ENCODE peak calls at places on chromosomes 5 and 9, in five cellular contexts. Y, O, F, V and E are unnamed samples.

GRCh38 chr9:134136117-134136996 is 475 bp downstream of the WDR5 start:
- DNase-seq in O (no peak), F (peak), Y (peak), V (peak), E (peak)

GRCh38 chr9:35257986-35258664 is 96.3 kb downstream of the UNC13B start:
- DNase-seq in O (no peak), Y (no peak), V (no peak), F (no peak), E (no peak)

GRCh38 chr5:154078305-154078704 is 39.5 kb downstream of the MFAP3 start:
- DNase-seq in V (no peak), F (no peak), O (no peak), Y (no peak), E (no peak)

GRCh38 chr5:74094096-74094778 is 468.2 kb downstream of the ARHGEF28 start:
- DNase-seq in O (no peak), Y (no peak), F (no peak), V (no peak), E (no peak)

GRCh38 chr5:79774171-79774854 is 84.7 kb downstream of the CMYA5 start:
- DNase-seq in Y (no peak), F (no peak), O (no peak), V (no peak), E (no peak)

GRCh38 chr9:97640290-97640689 is 6.7 kb downstream of the NCBP1 start:
- DNase-seq in V (no peak), O (no peak), Y (no peak), F (no peak), E (no peak)

GRCh38 chr5:83118471-83118870 is 41.1 kb downstream of the XRCC4 start:
- DNase-seq in V (no peak), F (no peak), Y (no peak), O (no peak), E (no peak)

GRCh38 chr9:79165006-79165405 is 406.8 kb upstream of the TLE4 start:
- DNase-seq in Y (no peak), V (no peak), F (no peak), O (no peak), E (no peak)

GRCh38 chr5:178367351-178368120 is 134.9 kb upstream of the PHYKPL start:
- DNase-seq in F (no peak), O (no peak), Y (peak), V (no peak), E (no peak)

GRCh38 chr9:22529426-22530199 is 83.0 kb downstream of the DMRTA1 start:
- DNase-seq in Y (no peak), O (no peak), F (no peak), V (no peak), E (no peak)

GRCh38 chr5:16931334-16932110 is 4.6 kb downstream of the MYO10 start:
- DNase-seq in Y (no peak), F (no peak), O (no peak), V (no peak), E (no peak)

GRCh38 chr5:93736284-93736683 is 5.1 kb downstream of the POU5F2 start:
- DNase-seq in Y (no peak), V (no peak), O (no peak), F (no peak), E (no peak)

GRCh38 chr5:141915881-141916336 is 7.8 kb upstream of the DELE1 start:
- DNase-seq in Y (no peak), V (no peak), F (no peak), O (peak), E (no peak)

GRCh38 chr5:30808996-30809395 is 384.5 kb upstream of the CDH6 start:
- DNase-seq in V (no peak), O (no peak), Y (no peak), F (no peak), E (no peak)

GRCh38 chr5:109455598-109456096 is 45.9 kb upstream of the PJA2 start:
- DNase-seq in F (no peak), V (no peak), O (no peak), Y (no peak), E (no peak)

GRCh38 chr9:19049872-19050636 is 827 bp downstream of the RRAGA start:
- DNase-seq in F (peak), O (no peak), V (no peak), Y (no peak), E (no peak)

GRCh38 chr9:15401266-15401665 is 21.4 kb upstream of the SNAPC3 start:
- DNase-seq in O (no peak), F (no peak), Y (no peak), V (no peak), E (no peak)

GRCh38 chr5:64759960-64760695 is 8.4 kb downstream of the SREK1IP1 start:
- DNase-seq in O (no peak), V (no peak), Y (no peak), F (no peak), E (no peak)

GRCh38 chr5:126694403-126694802 is 82.5 kb upstream of the LMNB1 start:
- DNase-seq in O (no peak), Y (no peak), V (no peak), F (no peak), E (no peak)

GRCh38 chr9:95505676-95506437 is 10.9 kb downstream of the PTCH1 start:
- DNase-seq in Y (peak), O (peak), F (no peak), V (no peak), E (peak)

GRCh38 chr9:84874583-84874982 is 205.1 kb downstream of the NTRK2 start:
- DNase-seq in F (no peak), Y (no peak), V (no peak), O (no peak), E (no peak)

GRCh38 chr5:16156152-16156551 is 23.4 kb downstream of the MARCHF11 start:
- DNase-seq in Y (no peak), O (no peak), F (no peak), V (no peak), E (no peak)

GRCh38 chr9:115349542-115349941 is 231.6 kb upstream of the TNC start:
- DNase-seq in F (no peak), O (no peak), Y (no peak), V (no peak), E (no peak)

GRCh38 chr5:145752947-145753346 is 82.2 kb downstream of the PRELID2 start:
- DNase-seq in F (no peak), O (no peak), V (no peak), Y (no peak), E (no peak)

GRCh38 chr9:4904322-4905134 is 80.5 kb upstream of the JAK2 start:
- DNase-seq in O (no peak), F (no peak), V (no peak), Y (no peak), E (no peak)

GRCh38 chr5:111432828-111433536 is 79.4 kb downstream of the STARD4 start:
- DNase-seq in V (no peak), Y (no peak), O (no peak), F (no peak), E (no peak)

GRCh38 chr9:70085241-70085640 is 41.6 kb downstream of the MAMDC2 start:
- DNase-seq in V (no peak), O (no peak), F (no peak), Y (no peak), E (no peak)

GRCh38 chr9:7974335-7975005 is 174.9 kb upstream of the DMAC1 start:
- DNase-seq in O (no peak), Y (no peak), F (peak), V (no peak), E (no peak)

GRCh38 chr5:57711946-57712345 is 229.3 kb upstream of the ACTBL2 start:
- DNase-seq in O (no peak), V (no peak), F (no peak), Y (no peak), E (no peak)

GRCh38 chr5:157977957-157978505 is 119.1 kb upstream of the CLINT1 start:
- DNase-seq in V (no peak), F (no peak), O (peak), Y (no peak), E (no peak)

GRCh38 chr9:128911529-128912035 is 9.2 kb upstream of the PHYHD1 start:
- DNase-seq in V (no peak), F (no peak), O (peak), Y (peak), E (no peak)

GRCh38 chr9:136550439-136551085 is 4.7 kb upstream of the NOTCH1 start:
- DNase-seq in O (no peak), F (no peak), V (no peak), Y (no peak), E (no peak)

GRCh38 chr5:31854181-31854624 is 215.3 kb downstream of the PDZD2 start:
- DNase-seq in V (no peak), F (no peak), O (peak), Y (no peak), E (peak)

GRCh38 chr5:138953370-138954256 is 78.5 kb upstream of the LRRTM2 start:
- DNase-seq in O (peak), Y (peak), V (no peak), F (peak), E (peak)

GRCh38 chr5:139709587-139710369 is 61.6 kb downstream of the CXXC5 start:
- DNase-seq in F (no peak), V (no peak), Y (no peak), O (peak), E (peak)

GRCh38 chr9:36486454-36486932 is 86.2 kb upstream of the MELK start:
- DNase-seq in Y (no peak), F (no peak), V (no peak), O (no peak), E (no peak)

GRCh38 chr5:5688925-5689310 is 266.4 kb downstream of the ICE1 start:
- DNase-seq in O (no peak), V (no peak), F (no peak), Y (no peak), E (no peak)

GRCh38 chr9:84669008-84669292 is 579 bp upstream of the NTRK2 start:
- DNase-seq in O (no peak), Y (no peak), F (no peak), V (no peak), E (no peak)

GRCh38 chr9:124009835-124010226 is 1.7 kb upstream of the LHX2 start:
- DNase-seq in V (no peak), Y (no peak), F (no peak), O (no peak), E (no peak)

GRCh38 chr5:94175912-94176311 is 434.5 kb upstream of the POU5F2 start:
- DNase-seq in F (no peak), O (no peak), Y (no peak), V (no peak), E (no peak)

DNA sequence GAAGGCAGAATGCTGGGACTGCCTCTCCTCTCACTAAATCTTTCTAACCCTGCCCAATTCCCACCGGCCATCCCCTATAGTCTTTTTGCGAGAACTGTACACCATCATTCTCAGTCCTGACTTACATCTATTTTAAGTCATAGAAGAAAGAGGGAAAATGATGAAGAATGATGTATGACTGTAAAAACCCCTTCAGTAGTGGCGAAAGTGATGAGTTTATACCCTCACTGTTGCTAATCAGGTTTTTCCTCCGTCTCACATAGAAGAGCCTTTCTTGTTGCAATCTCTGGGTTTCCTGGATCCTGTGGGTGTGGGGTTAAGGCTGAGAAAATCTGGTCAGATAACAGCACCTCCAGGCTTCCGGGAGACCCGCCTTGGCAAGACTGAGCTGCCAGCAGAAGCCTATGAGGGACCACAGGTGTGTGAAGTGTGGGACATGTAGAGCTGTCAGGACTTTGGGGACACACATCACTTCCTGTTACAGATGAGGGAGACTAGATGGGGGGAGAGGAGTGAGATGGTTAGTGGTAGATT is 147.1 kb upstream of the SLC12A2 start:
- DNase-seq in F (no peak), V (no peak), O (no peak), Y (no peak), E (no peak)
- H3K27ac ChIP-seq in F (no peak), V (no peak), O (no peak), Y (no peak), E (no peak)

GRCh38 chr9:92404437-92404836 is at the start of gene OGN:
- DNase-seq in F (peak), V (no peak), Y (no peak), O (no peak), E (no peak)
- H3K27ac ChIP-seq in F (peak), V (no peak), Y (no peak), O (peak), E (no peak)

GRCh38 chr9:33013962-33014664 is 11.0 kb upstream of the DNAJA1 start:
- DNase-seq in V (no peak), O (no peak), F (no peak), Y (no peak), E (no peak)
- H3K27ac ChIP-seq in V (no peak), O (no peak), F (no peak), Y (no peak), E (no peak)

DNA sequence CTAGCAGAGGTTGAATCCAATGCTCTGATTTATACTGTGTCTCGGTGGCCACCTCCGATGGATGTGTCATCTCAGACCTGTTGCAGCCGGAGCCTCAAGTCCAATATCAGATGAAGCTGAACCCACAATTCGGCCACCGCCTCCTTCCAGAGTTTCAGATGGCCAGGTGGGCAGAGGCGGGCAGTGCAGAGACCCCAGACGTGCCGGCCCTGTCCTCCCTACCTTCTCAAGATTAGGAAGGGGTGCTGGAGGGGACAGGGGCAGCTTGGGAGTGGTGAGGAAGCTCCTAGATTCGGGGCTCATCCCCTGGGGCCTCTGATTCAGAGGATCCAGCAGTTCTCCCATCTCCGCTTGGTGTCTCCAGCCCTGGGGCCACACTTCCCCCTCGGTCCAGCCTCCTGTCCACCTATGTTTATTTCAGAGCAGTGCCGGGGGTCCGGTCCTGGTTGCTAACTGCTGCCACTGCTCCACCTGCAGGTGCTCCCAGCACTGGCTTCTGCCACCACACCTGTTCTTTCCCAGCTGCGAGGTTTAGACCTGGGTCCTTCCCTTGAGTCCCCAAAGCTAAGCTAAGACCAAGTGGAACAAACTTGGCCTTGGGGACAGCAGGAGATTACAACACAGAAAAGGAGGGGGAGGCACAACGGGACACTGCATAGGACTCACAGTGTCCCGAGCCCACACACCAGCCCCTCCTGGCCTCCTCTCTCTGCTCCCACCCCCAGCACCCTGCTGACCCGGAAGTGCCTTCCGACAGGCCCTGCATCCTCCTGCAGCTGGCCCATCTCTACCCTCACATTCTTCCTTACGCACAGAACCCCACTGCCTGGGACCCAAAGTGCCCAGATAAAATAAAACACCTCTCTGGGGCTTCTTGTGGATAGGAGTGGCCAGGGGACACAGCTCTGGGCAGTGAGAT is 81.6 kb downstream of the NTNG2 start:
- DNase-seq in V (no peak), Y (peak), O (no peak), F (no peak), E (no peak)
- H3K27ac ChIP-seq in V (no peak), Y (no peak), O (no peak), F (no peak), E (no peak)

GRCh38 chr9:109311281-109311680 is 9.6 kb downstream of the EPB41L4B start:
- DNase-seq in F (no peak), O (no peak), Y (no peak), V (no peak), E (no peak)
- H3K27ac ChIP-seq in F (no peak), O (peak), Y (no peak), V (no peak), E (no peak)

GRCh38 chr5:61304611-61305369 is 27.3 kb upstream of the ZSWIM6 start:
- DNase-seq in F (peak), V (no peak), O (peak), Y (no peak), E (peak)
- H3K27ac ChIP-seq in F (no peak), V (no peak), O (no peak), Y (no peak), E (no peak)

DNA sequence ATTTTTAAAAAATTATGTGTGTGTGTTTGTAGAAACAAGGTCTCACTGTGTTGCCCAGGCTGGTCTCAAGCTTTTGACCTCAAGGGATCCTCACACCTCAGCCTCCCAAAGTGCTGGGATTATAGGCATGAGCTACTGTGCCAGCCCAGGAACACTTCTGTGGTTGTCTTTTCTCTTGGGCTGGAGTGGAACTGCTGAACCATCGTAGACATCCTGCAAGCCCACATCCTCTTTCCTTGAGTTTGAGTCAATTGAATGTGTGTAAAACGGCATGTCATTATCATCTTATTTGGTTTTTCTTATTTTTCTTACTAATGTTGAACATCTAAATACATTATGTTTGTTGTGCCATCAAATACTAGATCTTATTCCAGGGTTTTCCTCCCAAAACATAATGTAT is 40.0 kb downstream of the EHMT1 start:
- DNase-seq in Y (no peak), V (no peak), O (no peak), F (no peak), E (no peak)
- H3K27ac ChIP-seq in Y (no peak), V (no peak), O (no peak), F (no peak), E (no peak)

GRCh38 chr9:137613738-137614523 is 4.9 kb upstream of the EHMT1 start:
- DNase-seq in F (no peak), V (no peak), Y (no peak), O (no peak), E (no peak)
- H3K27ac ChIP-seq in F (no peak), V (no peak), Y (no peak), O (no peak), E (no peak)

DNA sequence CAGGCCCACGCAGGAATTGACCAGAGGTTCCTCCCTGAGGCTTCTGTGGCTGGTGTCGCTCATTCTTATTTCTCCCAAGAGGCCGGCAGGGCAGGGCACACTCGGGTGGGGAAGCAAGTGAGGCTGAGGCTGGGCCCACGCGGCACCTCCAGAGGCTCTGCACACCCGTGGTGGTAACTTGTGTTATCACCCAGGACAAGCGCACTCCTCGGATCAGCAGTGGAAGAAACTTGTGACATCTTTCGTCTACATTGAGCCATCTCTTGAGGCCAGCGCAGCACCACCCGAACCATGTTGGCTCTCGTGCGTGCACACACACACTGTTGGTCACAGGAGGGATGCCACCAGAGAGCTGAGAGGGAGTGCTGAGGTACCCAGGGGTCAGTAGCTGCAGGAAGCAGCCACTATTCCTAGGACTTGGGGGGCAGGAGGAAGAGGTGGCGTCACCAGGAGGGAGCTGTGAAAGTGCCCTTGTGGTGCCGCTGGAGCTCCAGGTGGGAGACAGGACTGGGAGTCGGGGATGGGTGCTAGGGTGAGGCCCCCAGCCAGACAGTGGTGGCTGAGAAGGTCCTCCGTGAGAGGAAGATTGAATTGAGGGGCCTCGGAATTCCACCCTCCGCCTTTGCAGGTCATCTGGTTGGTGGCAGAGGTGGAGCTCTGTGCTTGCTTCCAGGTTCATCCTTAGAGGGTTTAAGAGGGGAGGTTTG is 6.4 kb downstream of the NDUFS6 start:
- DNase-seq in Y (no peak), F (no peak), V (no peak), O (no peak), E (no peak)
- H3K27ac ChIP-seq in Y (no peak), F (no peak), V (no peak), O (no peak), E (no peak)